ENCODE peak calls at places on chromosome X, in eight cellular contexts. U is IMR-90, M is Peyer's patch, S is tibial artery, V is heart right ventricle, C is sigmoid colon, E is hepatocyte, I is psoas muscle. J is an unnamed sample.

GRCh38 chrX:131762802-131763234 is 218.9 kb downstream of the OR13H1 start:
- DNase-seq in I (no peak), U (peak), V (no peak), M (no peak), S (no peak), E (no peak), C (peak), J (no peak)

GRCh38 chrX:45351478-45351877 is 150.8 kb upstream of the DIPK2B start:
- DNase-seq in E (no peak), S (no peak), M (no peak), V (no peak), C (no peak), U (peak), I (no peak), J (no peak)

GRCh38 chrX:80766916-80767315 is 42.8 kb downstream of the BRWD3 start:
- DNase-seq in E (no peak), M (no peak), I (no peak), V (no peak), C (no peak), U (no peak), S (no peak), J (no peak)

GRCh38 chrX:14777484-14777883 is 95.4 kb downstream of the FANCB start:
- DNase-seq in M (no peak), I (no peak), E (no peak), C (no peak), S (no peak), U (peak), V (no peak), J (no peak)

GRCh38 chrX:150499240-150499639 is 69.2 kb upstream of the MTM1 start:
- DNase-seq in U (no peak), C (no peak), I (no peak), M (no peak), V (no peak), E (no peak), S (no peak), J (no peak)

GRCh38 chrX:23269923-23270322 is 64.7 kb upstream of the PTCHD1 start:
- DNase-seq in M (no peak), E (no peak), C (no peak), U (no peak), I (no peak), V (no peak), S (no peak), J (no peak)

GRCh38 chrX:39689374-39690104 is 408.2 kb downstream of the BCOR start:
- DNase-seq in C (no peak), V (no peak), E (peak), U (no peak), M (no peak), I (no peak), S (no peak), J (no peak)

GRCh38 chrX:77622233-77622632 is 163.8 kb downstream of the ATRX start:
- DNase-seq in C (no peak), E (no peak), U (no peak), I (no peak), M (no peak), S (no peak), V (no peak), J (no peak)

GRCh38 chrX:30680618-30681017 is 27.4 kb downstream of the GK start:
- DNase-seq in I (no peak), U (no peak), C (no peak), S (no peak), V (no peak), E (no peak), M (no peak), J (no peak)

GRCh38 chrX:50768801-50769200 is 45.2 kb downstream of the SHROOM4 start:
- DNase-seq in C (no peak), V (no peak), U (no peak), I (no peak), M (no peak), S (no peak), E (no peak), J (no peak)

GRCh38 chrX:85327060-85327333 is 52.5 kb downstream of the POF1B start:
- DNase-seq in S (no peak), I (no peak), C (peak), U (no peak), V (no peak), E (no peak), M (no peak), J (no peak)

GRCh38 chrX:139823806-139824205 is 109.0 kb downstream of the ATP11C start:
- DNase-seq in M (no peak), I (no peak), U (peak), V (no peak), E (no peak), C (no peak), S (peak), J (no peak)

GRCh38 chrX:17474892-17475291 is 99.9 kb downstream of the NHS start:
- DNase-seq in M (no peak), U (peak), E (no peak), S (no peak), C (no peak), I (no peak), V (no peak), J (no peak)

GRCh38 chrX:7133036-7133412 is 14.5 kb upstream of the STS start:
- DNase-seq in E (no peak), C (no peak), M (no peak), I (no peak), S (no peak), V (peak), U (peak), J (no peak)

GRCh38 chrX:102651242-102651967 is at the start of gene GPRASP1:
- DNase-seq in E (peak), C (peak), I (peak), V (peak), S (peak), M (peak), U (peak), J (peak)

GRCh38 chrX:135707880-135708279 is 5.6 kb upstream of the CT45A1 start:
- DNase-seq in C (no peak), S (no peak), E (no peak), U (no peak), M (no peak), V (no peak), I (no peak), J (no peak)

GRCh38 chrX:138191998-138192397 is 519.5 kb downstream of the FGF13 start:
- DNase-seq in E (peak), M (no peak), C (no peak), S (no peak), V (no peak), I (no peak), U (peak), J (no peak)

GRCh38 chrX:48802813-48803261 is 970 bp downstream of the HDAC6 start:
- DNase-seq in E (no peak), M (no peak), V (no peak), S (no peak), C (no peak), U (no peak), I (no peak), J (no peak)

DNA sequence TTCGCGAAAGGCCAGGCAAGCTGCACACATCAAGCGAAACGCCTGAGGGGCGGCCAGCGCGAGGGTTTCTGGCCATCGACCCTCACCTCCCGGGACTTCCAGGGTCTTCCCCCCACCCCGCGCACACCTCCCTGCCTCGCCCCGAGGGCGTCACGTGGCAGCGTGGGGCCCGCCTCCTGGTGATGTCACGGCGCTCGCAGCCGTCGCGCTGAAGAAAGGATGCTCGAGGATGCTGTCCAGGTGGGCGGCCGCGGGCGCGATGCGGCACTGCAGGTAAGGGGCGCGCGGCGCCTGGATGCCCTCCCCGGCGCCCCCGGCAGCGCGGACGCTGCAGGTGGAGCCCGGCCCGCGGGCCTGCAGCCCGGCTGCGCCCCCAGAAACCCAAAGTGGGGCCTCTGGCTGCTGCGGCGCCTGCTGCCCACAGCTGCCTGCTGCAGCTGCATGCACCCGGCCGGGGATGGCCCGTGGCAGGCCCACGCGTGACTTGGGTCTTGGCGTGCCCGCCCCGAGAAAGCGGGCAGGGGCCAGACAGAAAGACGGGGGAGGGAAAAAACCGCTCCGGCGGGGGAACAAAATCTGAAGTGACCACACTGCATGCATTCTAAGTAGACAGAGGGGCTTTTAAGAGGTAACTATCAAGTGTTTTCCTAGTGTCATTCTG is 1.6 kb downstream of the CLCN4 start:
- DNase-seq in S (no peak), M (peak), E (peak), I (peak), C (no peak), V (peak), U (no peak), J (no peak)
- H3K4me3 ChIP-seq in S (peak), M (no peak), E (no peak), I (peak), C (peak), V (no peak), U (peak), J (peak)

GRCh38 chrX:119784747-119785446 is 6.5 kb downstream of the RPL39 start:
- DNase-seq in I (no peak), M (peak), U (peak), S (no peak), V (peak), E (no peak), C (no peak), J (no peak)
- TF ChIP-seq CTCF in I (peak), M (peak), U (peak), S (no peak), V (peak), E (peak), C (no peak), J (no peak)

GRCh38 chrX:12950851-12951589 is 23.9 kb upstream of the TMSB4X start:
- DNase-seq in C (no peak), M (peak), V (peak), E (peak), U (no peak), I (peak), S (no peak), J (no peak)

GRCh38 chrX:12949205-12949926 is 25.5 kb upstream of the TMSB4X start:
- DNase-seq in S (no peak), I (no peak), C (no peak), V (no peak), M (no peak), E (no peak), U (peak), J (no peak)

GRCh38 chrX:12953420-12953819 is 21.5 kb upstream of the TMSB4X start:
- DNase-seq in I (no peak), E (no peak), U (no peak), C (no peak), V (no peak), M (no peak), S (no peak), J (no peak)

GRCh38 chrX:12949927-12950656 is 24.8 kb upstream of the TMSB4X start:
- DNase-seq in I (peak), E (peak), M (peak), C (peak), U (peak), S (peak), V (peak), J (peak)

GRCh38 chrX:12951590-12951965 is 23.3 kb upstream of the TMSB4X start:
- DNase-seq in U (no peak), C (no peak), V (no peak), S (no peak), M (no peak), I (no peak), E (no peak), J (no peak)
- H3K27ac ChIP-seq in U (no peak), C (peak), V (no peak), S (no peak), M (peak), I (no peak), E (no peak), J (no peak)

GRCh38 chrX:151871244-151871643 is 41.4 kb upstream of the MAGEA4 start:
- DNase-seq in C (no peak), M (no peak), I (no peak), E (no peak), V (no peak), U (peak), S (no peak), J (no peak)
- H3K4me3 ChIP-seq in C (no peak), M (no peak), I (no peak), E (no peak), V (no peak), U (no peak), S (no peak), J (no peak)

GRCh38 chrX:115892787-115893671 is 277.5 kb upstream of the AGTR2 start:
- DNase-seq in V (no peak), C (peak), M (peak), S (no peak), U (peak), I (peak), E (no peak), J (no peak)
- TF ChIP-seq CTCF in V (no peak), C (peak), M (no peak), S (no peak), U (peak), I (peak), E (no peak), J (peak)

J was measured in gastrocnemius medialis.